ENCODE peak calls at places on chromosome 11, in six cellular contexts. Y is MV-4-11; P is AG04450; U is sciatic nerve; V is uterus; L is activated naive CD4-positive, alpha-beta T cell. B is an unnamed sample.
A peak's percentile ranks its signal among the peaks of the same experiment; 100 is the strongest.

GRCh38 chr11:44268073-44268806 is 41.7 kb downstream of the ALX4 start:
- DNase-seq in Y (peak; percentile 17), P (no peak), U (peak; percentile 56), V (no peak), L (no peak), B (no peak)

GRCh38 chr11:107898270-107898669 is 30.0 kb upstream of the RAB39A start:
- DNase-seq in Y (peak; percentile 48), P (peak; percentile 20), U (no peak), V (no peak), L (no peak), B (no peak)

GRCh38 chr11:131943296-131943695 is 572.9 kb downstream of the NTM start:
- DNase-seq in Y (no peak), P (no peak), U (no peak), V (no peak), L (no peak), B (no peak)

GRCh38 chr11:62015615-62016014 is 48.2 kb upstream of the FTH1 start:
- DNase-seq in Y (no peak), P (no peak), U (no peak), V (no peak), L (no peak), B (no peak)

GRCh38 chr11:128790200-128790599 is 76.9 kb downstream of the KCNJ1 start:
- DNase-seq in Y (no peak), P (no peak), U (peak; percentile 84), V (no peak), L (no peak), B (peak; percentile 88)

GRCh38 chr11:45092901-45093760 is 53.3 kb upstream of the PRDM11 start:
- DNase-seq in Y (peak; percentile 73), P (no peak), U (no peak), V (peak; percentile 8), L (no peak), B (peak; percentile 40)

GRCh38 chr11:15805726-15806125 is 550.6 kb downstream of the SOX6 start:
- DNase-seq in Y (no peak), P (no peak), U (no peak), V (no peak), L (no peak), B (no peak)

GRCh38 chr11:34165121-34165520 is 59.7 kb downstream of the NAT10 start:
- DNase-seq in Y (no peak), P (no peak), U (no peak), V (no peak), L (no peak), B (no peak)

GRCh38 chr11:75286826-75287465 is 46.4 kb downstream of the TPBGL start:
- DNase-seq in Y (no peak), P (no peak), U (no peak), V (no peak), L (no peak), B (no peak)

GRCh38 chr11:73168925-73169579 is 26.9 kb upstream of the FCHSD2 start:
- DNase-seq in Y (no peak), P (no peak), U (no peak), V (no peak), L (no peak), B (no peak)

GRCh38 chr11:66491315-66491935 is 11.2 kb downstream of the DPP3 start:
- DNase-seq in Y (no peak), P (no peak), U (no peak), V (no peak), L (no peak), B (no peak)

GRCh38 chr11:11810764-11811726 is 30.7 kb upstream of the USP47 start:
- DNase-seq in Y (peak; percentile 26), P (no peak), U (no peak), V (no peak), L (no peak), B (peak; percentile 68)

GRCh38 chr11:14373941-14374646 is 15.1 kb upstream of the RRAS2 start:
- DNase-seq in Y (no peak), P (no peak), U (no peak), V (peak; percentile 26), L (no peak), B (no peak)

GRCh38 chr11:29040489-29040888 is 932.3 kb downstream of the METTL15 start:
- DNase-seq in Y (no peak), P (no peak), U (no peak), V (no peak), L (no peak), B (no peak)

B was measured in islet precursor cell.